ENCODE peak calls at places on chromosomes 11 and 22, in five cellular contexts. R is fibroblast of mammary gland, I is cardiac fibroblast, J is thyroid gland, V is IMR-90. T is an unnamed sample.

GRCh38 chr11:31089117-31089516 is 280.4 kb downstream of the DCDC1 start:
- DNase-seq in V (no peak), R (no peak), J (no peak), I (no peak), T (no peak)

GRCh38 chr11:35289821-35290220 is 129.5 kb downstream of the SLC1A2 start:
- DNase-seq in J (no peak), V (peak; percentile 60), I (peak; percentile 72), R (peak; percentile 55), T (peak; percentile 63)

GRCh38 chr22:46769191-46769675 is 6.8 kb downstream of the TBC1D22A start:
- DNase-seq in J (peak; percentile 98), I (no peak), R (no peak), V (no peak), T (no peak)

GRCh38 chr11:124895471-124895971 is 2.1 kb downstream of the ROBO4 start:
- DNase-seq in J (no peak), R (no peak), V (no peak), I (no peak), T (no peak)

GRCh38 chr22:23751441-23751996 is 607 bp upstream of the ZNF70 start:
- DNase-seq in R (peak; percentile 17), I (peak; percentile 36), J (peak; percentile 55), V (no peak), T (no peak)

GRCh38 chr22:41578114-41578513 is 11.5 kb downstream of the PMM1 start:
- DNase-seq in I (no peak), J (no peak), V (no peak), R (no peak), T (no peak)

GRCh38 chr11:75323609-75324008 is 27.9 kb downstream of the ARRB1 start:
- DNase-seq in R (no peak), J (no peak), V (no peak), I (no peak), T (no peak)

GRCh38 chr11:13098067-13098466 is 89.0 kb downstream of the RASSF10 start:
- DNase-seq in R (no peak), V (no peak), J (peak; percentile 14), I (no peak), T (no peak)

GRCh38 chr11:57276857-57277505 is 39.9 kb upstream of the APLNR start:
- DNase-seq in V (peak; percentile 41), R (peak; percentile 15), I (peak; percentile 73), J (no peak), T (no peak)

GRCh38 chr22:50507421-50507990 is at the start of gene LMF2:
- DNase-seq in I (no peak), V (no peak), J (peak; percentile 87), R (no peak), T (peak; percentile 72)

GRCh38 chr11:64128255-64129006 is 37.5 kb downstream of the MACROD1 start:
- DNase-seq in I (no peak), V (no peak), R (no peak), J (no peak), T (no peak)

GRCh38 chr11:44728085-44728410 is 1.3 kb downstream of the TSPAN18 start:
- DNase-seq in R (no peak), I (no peak), J (no peak), V (no peak), T (no peak)
- TF ChIP-seq CTCF in R (no peak), I (no peak), J (no peak), V (no peak), T (no peak)

DNA sequence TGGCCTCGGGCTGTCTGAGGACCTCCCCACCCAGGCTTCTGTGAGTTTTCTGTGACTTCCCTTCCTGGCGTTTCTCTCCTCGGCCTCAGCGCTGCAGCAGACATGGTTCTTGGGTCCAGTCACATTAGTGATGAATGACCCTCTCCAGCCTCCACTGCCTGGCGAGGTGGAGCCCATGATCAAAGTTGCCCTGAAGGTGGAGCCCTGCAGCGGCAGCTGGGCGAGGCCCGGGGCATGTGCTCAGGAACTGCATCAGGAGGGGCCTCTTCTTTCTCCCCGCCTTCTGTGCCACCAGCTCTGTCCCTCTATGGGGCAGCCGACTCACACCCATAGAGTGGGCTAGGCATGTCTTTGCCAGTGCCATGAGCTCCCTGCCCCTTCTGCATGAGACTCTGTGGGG is 1079.7 kb downstream of the TBC1D22A start:
- DNase-seq in J (no peak), I (no peak), R (no peak), V (no peak), T (no peak)
- TF ChIP-seq CTCF in J (no peak), I (no peak), R (no peak), V (no peak), T (no peak)

GRCh38 chr11:46414466-46414796 is 22.9 kb upstream of the CHRM4 start:
- DNase-seq in R (no peak), J (no peak), I (no peak), V (no peak), T (no peak)

GRCh38 chr11:46407635-46408034 is 16.1 kb upstream of the CHRM4 start:
- DNase-seq in I (no peak), V (no peak), R (no peak), J (no peak), T (no peak)

GRCh38 chr11:46413755-46414465 is 22.3 kb upstream of the CHRM4 start:
- DNase-seq in J (no peak), V (peak; percentile 10), I (no peak), R (no peak), T (no peak)

GRCh38 chr11:46408407-46408986 is 16.9 kb upstream of the CHRM4 start:
- DNase-seq in J (no peak), V (no peak), I (no peak), R (no peak), T (no peak)

DNA sequence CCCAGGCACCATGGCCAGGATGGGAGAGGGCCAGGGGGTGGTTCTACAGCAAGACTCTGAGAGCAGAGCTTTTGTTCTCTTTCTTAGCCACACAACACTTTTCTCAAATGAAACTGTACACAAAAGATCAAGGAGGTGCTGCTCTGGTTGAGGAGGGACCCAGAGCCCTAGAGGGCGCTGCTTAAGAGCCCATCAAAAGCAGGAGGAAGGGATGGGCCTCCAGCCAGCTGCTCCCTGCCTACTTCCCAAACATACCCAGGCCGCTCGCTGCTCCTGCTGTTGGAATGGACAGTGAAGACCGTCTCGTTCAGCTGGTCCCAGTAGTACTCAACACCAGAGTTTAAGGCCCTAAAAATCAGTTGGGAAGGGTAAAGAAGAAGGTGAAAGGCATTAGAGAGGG is 18.4 kb upstream of the CHRM4 start:
- DNase-seq in I (peak; percentile 33), R (peak; percentile 14), V (no peak), J (no peak), T (no peak)
- TF ChIP-seq CTCF in I (peak; percentile 15), R (peak; percentile 29), V (peak; percentile 17), J (no peak), T (peak; percentile 36)

GRCh38 chr11:11860103-11860979 is 18.6 kb downstream of the USP47 start:
- DNase-seq in R (peak; percentile 61), V (peak; percentile 70), I (peak; percentile 56), J (no peak), T (peak; percentile 58)
- TF ChIP-seq CTCF in R (no peak), V (no peak), I (no peak), J (no peak), T (no peak)

GRCh38 chr11:1541474-1542204 is 30.4 kb downstream of the DUSP8 start:
- DNase-seq in J (no peak), R (no peak), V (no peak), I (no peak), T (no peak)
- TF ChIP-seq CTCF in J (no peak), R (no peak), V (no peak), I (no peak), T (no peak)

GRCh38 chr11:4495487-4495886 is 13.0 kb downstream of the OR52K1 start:
- DNase-seq in V (no peak), R (peak; percentile 13), J (no peak), I (peak; percentile 4), T (no peak)

GRCh38 chr11:4496555-4497248 is 14.3 kb downstream of the OR52K1 start:
- DNase-seq in J (peak; percentile 15), V (no peak), I (peak; percentile 5), R (no peak), T (no peak)

GRCh38 chr11:4491878-4492606 is 9.6 kb downstream of the OR52K1 start:
- DNase-seq in I (no peak), R (peak; percentile 38), V (peak; percentile 2), J (no peak), T (no peak)

GRCh38 chr11:4495986-4496385 is 13.5 kb downstream of the OR52K1 start:
- DNase-seq in V (no peak), I (no peak), J (no peak), R (no peak), T (no peak)

DNA sequence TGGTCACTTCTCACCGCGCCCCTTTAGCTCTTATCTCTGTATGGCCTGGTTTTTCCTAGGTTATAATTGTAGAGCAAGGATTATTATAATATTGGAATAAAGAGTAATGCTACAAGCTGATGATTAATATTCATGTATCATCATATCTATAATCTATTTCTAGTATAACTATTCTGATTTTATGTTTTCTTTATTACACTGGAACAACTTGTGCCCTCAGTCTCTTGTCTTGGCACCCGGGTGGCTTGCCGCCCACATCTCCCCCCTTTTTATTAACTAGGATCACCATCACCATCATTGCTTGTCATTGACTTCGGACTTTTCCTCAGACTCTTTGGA is 11.0 kb downstream of the OR52K1 start:
- DNase-seq in V (no peak), R (no peak), I (no peak), J (no peak), T (no peak)
- TF ChIP-seq CTCF in V (no peak), R (no peak), I (no peak), J (peak; percentile 3), T (peak; percentile 50)